ENCODE peak calls at places on chromosome 7, in four cellular contexts. One of them, this sample, is unnamed.

GRCh38 chr7:157702311-157703023 is 365.7 kb downstream of the DNAJB6 start:
- DNase-seq in AG04450: no peak
- DNase-seq in HL-60: no peak
- DNase-seq in astrocyte of the spinal cord: no peak
- DNase-seq in this sample: no peak

GRCh38 chr7:47332681-47333080 is 249.2 kb downstream of the TNS3 start:
- DNase-seq in astrocyte of the spinal cord: no peak
- DNase-seq in HL-60: no peak
- DNase-seq in AG04450: no peak
- DNase-seq in this sample: no peak

GRCh38 chr7:4739528-4739992 is 35.9 kb upstream of the AP5Z1 start:
- DNase-seq in astrocyte of the spinal cord: peak; percentile 75
- DNase-seq in AG04450: no peak
- DNase-seq in HL-60: no peak
- DNase-seq in this sample: no peak

GRCh38 chr7:73948287-73948686 is 79.7 kb upstream of the ELN start:
- DNase-seq in AG04450: no peak
- DNase-seq in astrocyte of the spinal cord: no peak
- DNase-seq in HL-60: no peak
- DNase-seq in this sample: no peak

GRCh38 chr7:86644282-86645173 is 819 bp downstream of the GRM3 start:
- DNase-seq in AG04450: no peak
- DNase-seq in HL-60: no peak
- DNase-seq in astrocyte of the spinal cord: no peak
- DNase-seq in this sample: no peak

GRCh38 chr7:69457912-69458491 is 140.3 kb upstream of the AUTS2 start:
- DNase-seq in HL-60: no peak
- DNase-seq in astrocyte of the spinal cord: peak; percentile 5
- DNase-seq in AG04450: no peak
- DNase-seq in this sample: no peak

GRCh38 chr7:4479367-4480039 is 202.6 kb upstream of the FOXK1 start:
- DNase-seq in HL-60: peak; percentile 26
- DNase-seq in astrocyte of the spinal cord: peak; percentile 31
- DNase-seq in AG04450: no peak
- DNase-seq in this sample: no peak

GRCh38 chr7:7321681-7322080 is 139.3 kb downstream of the C1GALT1 start:
- DNase-seq in astrocyte of the spinal cord: peak; percentile 5
- DNase-seq in HL-60: no peak
- DNase-seq in AG04450: no peak
- DNase-seq in this sample: no peak

GRCh38 chr7:29161226-29161625 is 14.9 kb upstream of the CPVL start:
- DNase-seq in astrocyte of the spinal cord: no peak
- DNase-seq in AG04450: no peak
- DNase-seq in HL-60: no peak
- DNase-seq in this sample: no peak

GRCh38 chr7:45717537-45718235 is 143.5 kb downstream of the ADCY1 start:
- DNase-seq in HL-60: no peak
- DNase-seq in astrocyte of the spinal cord: no peak
- DNase-seq in AG04450: no peak
- DNase-seq in this sample: peak; percentile 65

GRCh38 chr7:89223906-89224395 is 428.4 kb upstream of the TEX47 start:
- DNase-seq in HL-60: no peak
- DNase-seq in AG04450: no peak
- DNase-seq in astrocyte of the spinal cord: no peak
- DNase-seq in this sample: no peak

GRCh38 chr7:46411236-46411635 is 490.2 kb upstream of the IGFBP3 start:
- DNase-seq in astrocyte of the spinal cord: no peak
- DNase-seq in HL-60: no peak
- DNase-seq in AG04450: no peak
- DNase-seq in this sample: no peak

GRCh38 chr7:91182819-91183405 is 81.3 kb upstream of the FZD1 start:
- DNase-seq in AG04450: peak; percentile 92
- DNase-seq in HL-60: no peak
- DNase-seq in astrocyte of the spinal cord: peak; percentile 96
- DNase-seq in this sample: no peak

GRCh38 chr7:66140924-66141323 is 26.3 kb downstream of the CRCP start:
- DNase-seq in AG04450: no peak
- DNase-seq in HL-60: no peak
- DNase-seq in astrocyte of the spinal cord: peak; percentile 86
- DNase-seq in this sample: peak; percentile 74

GRCh38 chr7:107494910-107495309 is 25.1 kb downstream of the GPR22 start:
- DNase-seq in AG04450: no peak
- DNase-seq in HL-60: no peak
- DNase-seq in astrocyte of the spinal cord: no peak
- DNase-seq in this sample: no peak

GRCh38 chr7:147509052-147509480 is 1081.5 kb upstream of the C7orf33 start:
- DNase-seq in astrocyte of the spinal cord: peak; percentile 45
- DNase-seq in AG04450: no peak
- DNase-seq in HL-60: no peak
- DNase-seq in this sample: no peak

GRCh38 chr7:8442814-8443304 is 9.4 kb downstream of the NXPH1 start:
- DNase-seq in AG04450: no peak
- DNase-seq in astrocyte of the spinal cord: peak; percentile 49
- DNase-seq in HL-60: no peak
- DNase-seq in this sample: peak; percentile 51

GRCh38 chr7:74033372-74034311 is 5.7 kb downstream of the ELN start:
- DNase-seq in HL-60: no peak
- DNase-seq in AG04450: no peak
- DNase-seq in astrocyte of the spinal cord: peak; percentile 46
- DNase-seq in this sample: peak; percentile 80

GRCh38 chr7:140506788-140507464 is 27.6 kb upstream of the MKRN1 start:
- DNase-seq in astrocyte of the spinal cord: peak; percentile 80
- DNase-seq in HL-60: no peak
- DNase-seq in AG04450: peak; percentile 74
- DNase-seq in this sample: no peak

GRCh38 chr7:24025765-24026164 is 258.2 kb upstream of the NPY start:
- DNase-seq in HL-60: no peak
- DNase-seq in AG04450: no peak
- DNase-seq in astrocyte of the spinal cord: no peak
- DNase-seq in this sample: no peak

GRCh38 chr7:94087664-94088352 is 83.7 kb upstream of the BET1 start:
- DNase-seq in HL-60: peak; percentile 8
- DNase-seq in AG04450: peak; percentile 66
- DNase-seq in astrocyte of the spinal cord: peak; percentile 79
- DNase-seq in this sample: no peak

GRCh38 chr7:12570529-12571461 is at the start of gene SCIN:
- DNase-seq in AG04450: no peak
- DNase-seq in astrocyte of the spinal cord: peak; percentile 17
- DNase-seq in HL-60: no peak
- DNase-seq in this sample: peak; percentile 53

GRCh38 chr7:40437936-40438634 is 303.3 kb downstream of the SUGCT start:
- DNase-seq in astrocyte of the spinal cord: peak; percentile 31
- DNase-seq in HL-60: no peak
- DNase-seq in AG04450: no peak
- DNase-seq in this sample: no peak

GRCh38 chr7:143345428-143345900 is 17.0 kb downstream of the FAM131B start:
- DNase-seq in astrocyte of the spinal cord: peak; percentile 28
- DNase-seq in HL-60: no peak
- DNase-seq in AG04450: no peak
- DNase-seq in this sample: peak; percentile 93

GRCh38 chr7:140165422-140165821 is 11.4 kb downstream of the KDM7A start:
- DNase-seq in HL-60: no peak
- DNase-seq in AG04450: peak; percentile 46
- DNase-seq in astrocyte of the spinal cord: peak; percentile 74
- DNase-seq in this sample: no peak

GRCh38 chr7:142645777-142646176 is 103.5 kb upstream of the PRSS1 start:
- DNase-seq in AG04450: no peak
- DNase-seq in astrocyte of the spinal cord: no peak
- DNase-seq in HL-60: no peak
- DNase-seq in this sample: no peak

GRCh38 chr7:30970074-30970473 is 6.3 kb downstream of the GHRHR start:
- DNase-seq in astrocyte of the spinal cord: no peak
- DNase-seq in HL-60: no peak
- DNase-seq in AG04450: no peak
- DNase-seq in this sample: no peak

GRCh38 chr7:42272793-42273665 is 36.0 kb upstream of the GLI3 start:
- DNase-seq in astrocyte of the spinal cord: peak; percentile 43
- DNase-seq in AG04450: no peak
- DNase-seq in HL-60: no peak
- DNase-seq in this sample: no peak

GRCh38 chr7:50197547-50197946 is 104.5 kb upstream of the ZPBP start:
- DNase-seq in HL-60: no peak
- DNase-seq in AG04450: no peak
- DNase-seq in astrocyte of the spinal cord: no peak
- DNase-seq in this sample: no peak

GRCh38 chr7:7816084-7816483 is 97.7 kb upstream of the RPA3 start:
- DNase-seq in astrocyte of the spinal cord: no peak
- DNase-seq in HL-60: no peak
- DNase-seq in AG04450: no peak
- DNase-seq in this sample: no peak

GRCh38 chr7:137772748-137773147 is 74.0 kb downstream of the DGKI start:
- DNase-seq in HL-60: no peak
- DNase-seq in AG04450: peak; percentile 15
- DNase-seq in astrocyte of the spinal cord: peak; percentile 75
- DNase-seq in this sample: no peak

GRCh38 chr7:88758355-88759215 is 915 bp upstream of the ZNF804B start:
- DNase-seq in astrocyte of the spinal cord: peak; percentile 26
- DNase-seq in HL-60: no peak
- DNase-seq in AG04450: no peak
- DNase-seq in this sample: peak; percentile 59

GRCh38 chr7:20778063-20778721 is 8.5 kb downstream of the SP8 start:
- DNase-seq in astrocyte of the spinal cord: no peak
- DNase-seq in HL-60: no peak
- DNase-seq in AG04450: no peak
- DNase-seq in this sample: peak; percentile 83

GRCh38 chr7:101633516-101633915 is 4.4 kb upstream of the MYL10 start:
- DNase-seq in AG04450: no peak
- DNase-seq in HL-60: no peak
- DNase-seq in astrocyte of the spinal cord: no peak
- DNase-seq in this sample: no peak

GRCh38 chr7:116572036-116572435 is 47.2 kb downstream of the CAV1 start:
- DNase-seq in HL-60: no peak
- DNase-seq in astrocyte of the spinal cord: no peak
- DNase-seq in AG04450: no peak
- DNase-seq in this sample: no peak

GRCh38 chr7:127154101-127154500 is 98.6 kb downstream of the GRM8 start:
- DNase-seq in AG04450: no peak
- DNase-seq in astrocyte of the spinal cord: no peak
- DNase-seq in HL-60: peak; percentile 8
- DNase-seq in this sample: no peak

GRCh38 chr7:16369851-16370250 is 51.5 kb downstream of the CRPPA start:
- DNase-seq in astrocyte of the spinal cord: no peak
- DNase-seq in AG04450: no peak
- DNase-seq in HL-60: no peak
- DNase-seq in this sample: no peak

GRCh38 chr7:139203992-139204391 is 27.0 kb upstream of the UBN2 start:
- DNase-seq in AG04450: no peak
- DNase-seq in astrocyte of the spinal cord: no peak
- DNase-seq in HL-60: no peak
- DNase-seq in this sample: no peak

GRCh38 chr7:116305485-116306408 is 95.4 kb downstream of the TES start:
- DNase-seq in AG04450: no peak
- DNase-seq in HL-60: no peak
- DNase-seq in astrocyte of the spinal cord: peak; percentile 74
- DNase-seq in this sample: no peak

GRCh38 chr7:113086431-113086888 is at the start of gene GPR85:
- DNase-seq in HL-60: peak; percentile 41
- DNase-seq in AG04450: peak; percentile 37
- DNase-seq in astrocyte of the spinal cord: peak; percentile 72
- DNase-seq in this sample: peak; percentile 53
- H3K4me3 ChIP-seq in HL-60: peak within 1 kb of the TSS; percentile 56
- H3K4me3 ChIP-seq in AG04450: peak within 1 kb of the TSS; percentile 71
- H3K4me3 ChIP-seq in astrocyte of the spinal cord: peak within 1 kb of the TSS; percentile 55
- H3K4me3 ChIP-seq in this sample: peak within 1 kb of the TSS; percentile 34

GRCh38 chr7:152759655-152760383 is at the start of gene ACTR3B:
- DNase-seq in AG04450: peak; percentile 59
- DNase-seq in HL-60: peak; percentile 74
- DNase-seq in astrocyte of the spinal cord: peak; percentile 83
- DNase-seq in this sample: peak; percentile 90
- TF ChIP-seq CTCF in AG04450: no peak
- TF ChIP-seq CTCF in HL-60: no peak
- TF ChIP-seq CTCF in astrocyte of the spinal cord: no peak
- TF ChIP-seq CTCF in this sample: no peak

GRCh38 chr7:2520131-2520807 is 695 bp downstream of the LFNG start:
- DNase-seq in astrocyte of the spinal cord: no peak
- DNase-seq in HL-60: peak; percentile 54
- DNase-seq in AG04450: no peak
- DNase-seq in this sample: peak; percentile 61

GRCh38 chr7:2521952-2522591 is 2.5 kb downstream of the LFNG start:
- DNase-seq in AG04450: no peak
- DNase-seq in astrocyte of the spinal cord: no peak
- DNase-seq in HL-60: peak; percentile 56
- DNase-seq in this sample: peak; percentile 82

GRCh38 chr7:2520808-2521146 is 1.2 kb downstream of the LFNG start:
- DNase-seq in astrocyte of the spinal cord: no peak
- DNase-seq in AG04450: no peak
- DNase-seq in HL-60: no peak
- DNase-seq in this sample: no peak

GRCh38 chr7:2522780-2523433 is 3.3 kb downstream of the LFNG start:
- DNase-seq in HL-60: no peak
- DNase-seq in astrocyte of the spinal cord: peak; percentile 54
- DNase-seq in AG04450: no peak
- DNase-seq in this sample: no peak

GRCh38 chr7:2521341-2521745 is 1.8 kb downstream of the LFNG start:
- DNase-seq in AG04450: no peak
- DNase-seq in HL-60: no peak
- DNase-seq in astrocyte of the spinal cord: no peak
- DNase-seq in this sample: no peak
- H3K4me3 ChIP-seq in AG04450: peak overlapping the region; percentile 58
- H3K4me3 ChIP-seq in HL-60: peak overlapping the region; percentile 71
- H3K4me3 ChIP-seq in astrocyte of the spinal cord: peak overlapping the region; percentile 52
- H3K4me3 ChIP-seq in this sample: peak overlapping the region; percentile 37

DNA sequence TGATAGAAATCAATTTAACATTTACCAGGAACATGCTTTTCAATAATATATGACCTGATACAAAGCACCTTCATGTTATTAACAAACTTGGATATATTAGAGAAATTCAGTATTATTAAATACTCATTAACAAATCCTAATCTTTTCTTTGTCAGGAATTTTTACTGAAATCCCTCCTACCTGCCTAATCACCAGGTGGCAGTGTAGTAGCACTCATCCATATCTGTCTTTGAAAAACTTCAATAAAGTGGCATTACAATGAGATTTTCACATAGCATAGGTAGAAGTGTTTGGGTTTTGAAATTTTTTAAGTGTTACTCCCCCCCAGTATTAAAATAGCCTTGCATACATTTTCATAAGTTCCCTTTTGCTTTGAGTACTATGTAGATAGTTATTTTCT is 1246.6 kb upstream of the LRRN3 start:
- DNase-seq in HL-60: no peak
- DNase-seq in AG04450: no peak
- DNase-seq in astrocyte of the spinal cord: peak; percentile 26
- DNase-seq in this sample: no peak
- TF ChIP-seq CTCF in HL-60: no peak
- TF ChIP-seq CTCF in AG04450: peak; percentile 45
- TF ChIP-seq CTCF in astrocyte of the spinal cord: peak; percentile 57
- TF ChIP-seq CTCF in this sample: no peak

DNA sequence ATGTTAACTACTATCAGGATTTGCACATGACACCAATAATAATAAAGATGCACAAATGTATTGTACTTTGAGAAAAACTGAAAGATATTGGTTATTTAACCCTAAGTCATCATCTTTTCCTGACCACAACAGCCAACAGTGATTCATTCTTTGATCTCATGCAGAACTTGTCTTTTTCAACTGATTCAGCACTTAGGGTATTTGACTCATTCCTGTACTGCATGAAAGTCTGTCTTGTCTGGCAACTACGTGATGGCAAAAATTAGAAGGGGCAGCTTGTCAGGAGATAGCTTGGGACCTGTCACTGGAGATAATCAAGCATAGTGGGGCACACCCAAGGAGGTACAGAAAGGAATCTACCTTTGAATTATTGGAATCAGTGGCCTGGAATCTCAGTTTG is 77.8 kb upstream of the LRRC17 start:
- DNase-seq in AG04450: peak; percentile 38
- DNase-seq in HL-60: no peak
- DNase-seq in astrocyte of the spinal cord: peak; percentile 92
- DNase-seq in this sample: no peak
- H3K4me3 ChIP-seq in AG04450: no peak overlapping the region
- H3K4me3 ChIP-seq in HL-60: no peak overlapping the region
- H3K4me3 ChIP-seq in astrocyte of the spinal cord: no peak overlapping the region
- H3K4me3 ChIP-seq in this sample: no peak overlapping the region